ENCODE peak calls at places on chromosomes 2 and 18, in five cellular contexts. S is HepG2, P is H1, D is K562, M is GM12878. E is an unnamed sample.

GRCh38 chr2:17373041-17373440 is 145.2 kb downstream of the RAD51AP2 start:
- DNase-seq in S (no peak), P (no peak), D (no peak), M (no peak), E (no peak)

GRCh38 chr2:234703258-234703657 is 206.4 kb upstream of the ARL4C start:
- DNase-seq in S (no peak), P (no peak), D (no peak), M (no peak), E (no peak)

GRCh38 chr2:46814160-46814559 is 101.4 kb downstream of the MCFD2 start:
- DNase-seq in S (no peak), P (no peak), D (no peak), M (no peak), E (no peak)

GRCh38 chr2:71896385-71897144 is 251.1 kb downstream of the CYP26B1 start:
- DNase-seq in S (no peak), P (no peak), D (peak; percentile 3), M (no peak), E (no peak)

GRCh38 chr18:47993409-47993808 is 63.0 kb upstream of the SMAD2 start:
- DNase-seq in S (no peak), P (no peak), D (no peak), M (no peak), E (no peak)

GRCh38 chr2:152493417-152493816 is 158.4 kb downstream of the FMNL2 start:
- DNase-seq in S (no peak), P (no peak), D (no peak), M (no peak), E (no peak)

GRCh38 chr2:23412556-23413155 is 27.7 kb downstream of the KLHL29 start:
- DNase-seq in S (no peak), P (no peak), D (no peak), M (no peak), E (no peak)

GRCh38 chr2:70248810-70249438 is 496 bp upstream of the TIA1 start:
- DNase-seq in S (peak; percentile 88), P (peak; percentile 53), D (peak; percentile 31), M (no peak), E (no peak)

GRCh38 chr2:180385601-180386201 is 378.6 kb upstream of the CWC22 start:
- DNase-seq in S (no peak), P (no peak), D (no peak), M (no peak), E (no peak)

GRCh38 chr2:234753701-234754100 is 198.1 kb upstream of the SH3BP4 start:
- DNase-seq in S (no peak), P (no peak), D (no peak), M (no peak), E (no peak)

GRCh38 chr2:102041351-102041750 is 49.6 kb downstream of the IL1R2 start:
- DNase-seq in S (peak; percentile 65), P (no peak), D (no peak), M (no peak), E (no peak)

GRCh38 chr2:239327536-239328305 is 73.1 kb downstream of the HDAC4 start:
- DNase-seq in S (no peak), P (no peak), D (no peak), M (no peak), E (no peak)

GRCh38 chr2:55155764-55156221 is 76.3 kb downstream of the CLHC1 start:
- DNase-seq in S (no peak), P (no peak), D (no peak), M (no peak), E (no peak)
- TF ChIP-seq SRF in S (no peak), P (no peak), D (no peak), M (no peak), E (no peak)

DNA sequence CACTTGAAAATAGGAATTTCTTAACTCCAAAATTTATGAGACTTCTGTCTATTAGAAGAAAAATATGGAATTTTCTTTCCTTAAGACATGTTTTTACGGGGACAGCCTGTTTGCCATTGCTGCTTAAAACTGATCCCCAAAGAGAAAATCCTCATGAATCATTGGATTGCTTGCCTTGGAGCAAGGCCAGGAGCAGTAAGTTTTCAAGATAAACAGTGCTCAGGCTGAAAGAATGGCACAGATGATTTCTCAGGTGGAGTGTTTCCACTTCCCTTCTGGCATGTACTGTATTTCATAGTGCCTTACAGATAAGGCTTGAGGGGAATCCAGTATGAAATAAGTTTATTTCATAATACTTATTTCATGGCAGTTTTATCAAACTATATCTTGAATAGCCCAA is 74.3 kb upstream of the MMADHC start:
- DNase-seq in S (no peak), P (no peak), D (no peak), M (no peak), E (no peak)
- TF ChIP-seq SRF in S (no peak), P (no peak), D (no peak), M (no peak), E (no peak)

GRCh38 chr2:98847853-98848252 is 88.2 kb downstream of the CRACDL start:
- DNase-seq in S (no peak), P (no peak), D (no peak), M (no peak), E (no peak)

GRCh38 chr2:98850074-98850473 is 86.0 kb downstream of the CRACDL start:
- DNase-seq in S (no peak), P (no peak), D (no peak), M (no peak), E (no peak)

GRCh38 chr2:98842136-98842535 is 93.9 kb downstream of the CRACDL start:
- DNase-seq in S (no peak), P (no peak), D (no peak), M (no peak), E (no peak)

GRCh38 chr2:98849113-98849512 is 86.9 kb downstream of the CRACDL start:
- DNase-seq in S (no peak), P (no peak), D (no peak), M (no peak), E (no peak)

DNA sequence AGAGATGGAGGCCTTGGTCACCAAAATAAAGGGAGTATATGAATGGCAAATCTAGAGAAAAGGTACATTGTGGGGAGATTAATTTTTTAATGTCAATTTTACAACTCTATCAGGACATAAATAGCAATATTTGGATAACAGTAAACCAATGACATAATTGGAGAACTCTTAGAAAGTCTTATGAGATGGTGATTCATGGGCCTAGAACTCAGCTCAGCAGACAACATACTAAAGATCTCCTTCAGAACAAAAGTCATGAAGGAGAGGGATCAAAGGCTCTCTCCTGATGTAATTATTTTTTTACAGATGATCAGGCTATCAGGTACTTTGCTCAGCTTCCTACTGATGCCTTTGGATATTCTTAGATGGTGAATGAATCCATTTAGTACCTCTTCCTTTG is 90.0 kb downstream of the CRACDL start:
- DNase-seq in S (no peak), P (no peak), D (no peak), M (no peak), E (no peak)
- TF ChIP-seq SRF in S (no peak), P (no peak), D (no peak), M (no peak), E (no peak)

GRCh38 chr2:58571181-58571852 is 330.2 kb upstream of the FANCL start:
- DNase-seq in S (peak; percentile 50), P (peak; percentile 44), D (peak; percentile 46), M (peak; percentile 7), E (peak; percentile 77)

GRCh38 chr2:58574873-58575272 is 333.7 kb upstream of the FANCL start:
- DNase-seq in S (no peak), P (no peak), D (no peak), M (no peak), E (no peak)

DNA sequence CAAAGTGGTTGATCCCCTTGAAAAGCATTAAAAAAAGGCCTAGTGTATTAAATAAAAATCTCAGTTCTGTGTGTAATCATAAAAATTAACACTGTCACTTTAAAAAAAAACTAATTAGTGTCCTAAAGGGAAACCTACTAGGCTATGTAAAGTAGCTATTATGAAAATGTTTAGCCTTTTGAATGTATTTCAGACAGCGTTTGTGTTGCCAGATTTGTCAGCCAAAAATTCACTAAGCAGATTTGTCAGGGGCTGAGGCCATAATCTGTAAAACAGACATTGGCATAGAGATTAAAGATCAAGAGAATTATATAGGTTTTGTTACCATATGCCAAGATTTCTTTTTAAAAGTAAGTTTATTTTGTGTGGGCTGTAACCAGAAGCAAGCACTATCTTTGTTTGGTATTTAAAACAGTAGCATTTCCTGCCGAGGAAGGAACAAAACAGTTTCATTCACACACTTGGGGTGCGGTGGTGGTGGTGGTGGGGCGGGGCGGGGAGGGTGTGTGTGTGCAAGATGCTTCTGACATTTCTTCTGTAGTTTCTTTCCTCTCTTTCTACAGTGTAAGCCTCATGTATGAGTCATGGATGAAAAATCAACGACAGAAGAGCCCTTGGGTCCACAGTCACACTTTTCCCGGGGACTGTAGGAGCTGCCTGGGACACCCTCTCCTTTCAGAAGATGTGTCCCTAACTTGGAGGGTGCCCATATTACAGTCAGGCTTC is 328.5 kb upstream of the FANCL start:
- DNase-seq in S (no peak), P (no peak), D (no peak), M (no peak), E (no peak)
- TF ChIP-seq SRF in S (no peak), P (no peak), D (no peak), M (no peak), E (no peak)

GRCh38 chr2:223800908-223801307 is 36.5 kb downstream of the AP1S3 start:
- DNase-seq in S (no peak), P (no peak), D (no peak), M (no peak), E (no peak)

GRCh38 chr2:223801702-223802101 is 35.7 kb downstream of the AP1S3 start:
- DNase-seq in S (no peak), P (no peak), D (no peak), M (no peak), E (no peak)

GRCh38 chr2:223797073-223797472 is 40.3 kb downstream of the AP1S3 start:
- DNase-seq in S (no peak), P (no peak), D (no peak), M (no peak), E (peak; percentile 72)

GRCh38 chr2:223797811-223798721 is 39.3 kb downstream of the AP1S3 start:
- DNase-seq in S (peak; percentile 59), P (no peak), D (no peak), M (peak; percentile 56), E (no peak)
- TF ChIP-seq SRF in S (no peak), P (no peak), D (no peak), M (no peak), E (no peak)

DNA sequence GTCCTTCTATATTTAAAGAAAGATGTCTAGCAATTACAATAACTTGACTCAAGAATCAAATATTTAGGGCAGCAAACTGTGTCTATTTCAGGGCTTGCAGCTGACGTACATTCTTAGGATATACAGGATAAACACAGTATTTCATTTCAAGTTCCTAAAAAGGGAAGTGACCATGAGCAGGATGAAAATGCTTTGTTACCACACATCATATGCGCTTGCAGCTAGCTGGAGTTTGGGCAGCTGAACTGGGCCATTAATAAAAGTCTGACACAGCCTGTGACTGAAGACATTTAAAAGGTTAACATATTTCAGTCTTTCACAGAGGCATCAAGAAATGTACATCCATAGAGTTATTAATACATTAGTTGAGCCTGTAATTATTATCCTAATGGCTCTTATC is 264.5 kb upstream of the TRIB2 start:
- DNase-seq in S (no peak), P (no peak), D (no peak), M (no peak), E (no peak)
- TF ChIP-seq SRF in S (no peak), P (no peak), D (no peak), M (no peak), E (no peak)

GRCh38 chr2:54767921-54768320 is 44.5 kb downstream of the EML6 start:
- DNase-seq in S (no peak), P (no peak), D (no peak), M (no peak), E (no peak)
- TF ChIP-seq SRF in S (no peak), P (no peak), D (no peak), M (no peak), E (no peak)

E was measured in HCT116.